ENCODE peak calls at places on chromosomes 5 and 9, in four cellular contexts. L is stimulated activated effector memory CD8-positive, alpha-beta T cell treated with anti-CD3 and anti-CD28 coated beads, Interleukin-12 subunit alpha, Interleukin-12 subunit beta, amount 100 ng/mL, for 72 hours; V is astrocyte of the cerebellum; W is NCI-H1092 treated with DMSO at 0.1 percent for 48 hours. D is an unnamed sample.

GRCh38 chr5:94746731-94747124 is 128.3 kb downstream of the SLF1 start:
- DNase-seq in L (no peak), V (no peak), W (no peak), D (no peak)

GRCh38 chr9:110015759-110016158 is 192.2 kb downstream of the C9orf152 start:
- DNase-seq in L (no peak), W (no peak), V (peak; percentile 37), D (no peak)

GRCh38 chr5:89703799-89704198 is 705.8 kb downstream of the CETN3 start:
- DNase-seq in W (no peak), V (peak; percentile 44), L (no peak), D (no peak)

GRCh38 chr9:131402738-131403492 is 9.0 kb downstream of the PRRC2B start:
- DNase-seq in W (peak; percentile 47), V (peak; percentile 74), L (no peak), D (peak; percentile 89)

GRCh38 chr5:141172381-141173204 is at the start of gene PCDHB7:
- DNase-seq in L (no peak), W (peak; percentile 35), V (no peak), D (no peak)

GRCh38 chr5:134905246-134905996 is 490 bp downstream of the PCBD2 start:
- DNase-seq in L (no peak), W (peak; percentile 81), V (peak; percentile 45), D (peak; percentile 90)

GRCh38 chr9:137029058-137029922 is 1.3 kb upstream of the ABCA2 start:
- DNase-seq in V (no peak), W (peak; percentile 49), L (peak; percentile 90), D (peak; percentile 93)

GRCh38 chr9:35051069-35051967 is 21.1 kb downstream of the VCP start:
- DNase-seq in W (peak; percentile 23), L (peak; percentile 17), V (no peak), D (no peak)

GRCh38 chr5:171336486-171337206 is 27.6 kb downstream of the TLX3 start:
- DNase-seq in L (no peak), W (peak; percentile 24), V (peak; percentile 34), D (no peak)

GRCh38 chr9:81724242-81724889 is 35.0 kb upstream of the TLE1 start:
- DNase-seq in W (no peak), L (no peak), V (peak; percentile 15), D (no peak)

GRCh38 chr9:121240394-121241145 is 27.4 kb upstream of the GSN start:
- DNase-seq in L (no peak), V (no peak), W (peak; percentile 8), D (no peak)

GRCh38 chr5:111699976-111700375 is 57.0 kb downstream of the NREP start:
- DNase-seq in W (peak; percentile 79), V (no peak), L (no peak), D (no peak)

GRCh38 chr5:133565993-133566392 is 46.3 kb downstream of the FSTL4 start:
- DNase-seq in W (no peak), L (no peak), V (peak; percentile 9), D (no peak)

GRCh38 chr9:10876333-10876732 is 263.5 kb upstream of the PTPRD start:
- DNase-seq in L (no peak), W (no peak), V (peak; percentile 22), D (no peak)

GRCh38 chr5:150358261-150359095 is 981 bp downstream of the TCOF1 start:
- DNase-seq in L (no peak), W (no peak), V (no peak), D (no peak)

GRCh38 chr9:86500667-86501435 is 146.6 kb upstream of the TUT7 start:
- DNase-seq in L (no peak), W (no peak), V (peak; percentile 81), D (no peak)

GRCh38 chr9:114366334-114367128 is 21.3 kb downstream of the AKNA start:
- DNase-seq in L (no peak), W (no peak), V (peak; percentile 80), D (no peak)

GRCh38 chr5:177089146-177089545 is 2.4 kb downstream of the FGFR4 start:
- DNase-seq in V (no peak), W (no peak), L (no peak), D (peak; percentile 79)

GRCh38 chr5:137206030-137206715 is 293.0 kb downstream of the SPOCK1 start:
- DNase-seq in L (no peak), W (peak; percentile 41), V (peak; percentile 55), D (no peak)

GRCh38 chr5:124755565-124755964 is 9.1 kb upstream of the ZNF608 start:
- DNase-seq in V (no peak), L (no peak), W (no peak), D (no peak)

GRCh38 chr5:142014911-142015584 is 2.2 kb upstream of the GNPDA1 start:
- DNase-seq in W (peak; percentile 31), V (no peak), L (no peak), D (no peak)

GRCh38 chr5:83162598-83162997 is 85.3 kb downstream of the XRCC4 start:
- DNase-seq in W (no peak), V (no peak), L (no peak), D (no peak)

GRCh38 chr5:56817306-56817986 is 2.1 kb downstream of the MAP3K1 start:
- DNase-seq in L (no peak), V (no peak), W (no peak), D (no peak)

GRCh38 chr5:147169399-147169798 is 65.4 kb upstream of the STK32A start:
- DNase-seq in V (peak; percentile 32), W (peak; percentile 3), L (no peak), D (no peak)

GRCh38 chr5:139387611-139388197 is 2.0 kb downstream of the MZB1 start:
- DNase-seq in W (no peak), V (no peak), L (no peak), D (no peak)

GRCh38 chr5:659496-660263 is 33.5 kb downstream of the TPPP start:
- DNase-seq in W (no peak), V (no peak), L (no peak), D (peak; percentile 60)

GRCh38 chr9:114072181-114073140 is 5.6 kb downstream of the AMBP start:
- DNase-seq in W (peak; percentile 70), L (no peak), V (peak; percentile 29), D (peak; percentile 78)

GRCh38 chr9:3342159-3342777 is 183.5 kb downstream of the RFX3 start:
- DNase-seq in V (no peak), L (no peak), W (no peak), D (no peak)

GRCh38 chr9:73143606-73144328 is 7.9 kb upstream of the ANXA1 start:
- DNase-seq in V (peak; percentile 65), W (no peak), L (no peak), D (no peak)

GRCh38 chr5:43117092-43117491 is 3.6 kb upstream of the ZNF131 start:
- DNase-seq in L (no peak), V (no peak), W (no peak), D (no peak)

GRCh38 chr9:4517274-4517673 is 27.0 kb downstream of the SLC1A1 start:
- DNase-seq in L (no peak), V (no peak), W (no peak), D (no peak)

GRCh38 chr5:120457839-120458507 is 6.1 kb upstream of the PRR16 start:
- DNase-seq in L (no peak), V (no peak), W (peak; percentile 15), D (peak; percentile 91)

GRCh38 chr5:67696446-67696845 is 499.8 kb upstream of the CD180 start:
- DNase-seq in W (no peak), L (no peak), V (no peak), D (no peak)

GRCh38 chr9:127183814-127184582 is 61.6 kb upstream of the ANGPTL2 start:
- DNase-seq in V (no peak), L (no peak), W (no peak), D (peak; percentile 75)

GRCh38 chr9:89342213-89342612 is 23.9 kb downstream of the SECISBP2 start:
- DNase-seq in W (no peak), L (no peak), V (no peak), D (no peak)

GRCh38 chr9:136896027-136896426 is 9.7 kb downstream of the TRAF2 start:
- DNase-seq in V (no peak), L (no peak), W (no peak), D (no peak)

GRCh38 chr9:13470836-13471235 is 191.3 kb upstream of the MPDZ start:
- DNase-seq in L (no peak), V (no peak), W (no peak), D (no peak)